ENCODE peak calls at places on chromosomes 4 and X, in four cellular contexts. L, C, S and I are unnamed samples.
A peak's percentile ranks its signal among the peaks of the same experiment; 100 is the strongest.

GRCh38 chr4:7416745-7417432 is 17.8 kb downstream of the PSAPL1 start:
- DNase-seq in S (peak; percentile 10), C (no peak), L (no peak), I (no peak)

GRCh38 chrX:39263946-39264483 is 462.8 kb downstream of the MID1IP1 start:
- DNase-seq in C (no peak), L (no peak), S (no peak), I (no peak)

GRCh38 chrX:107654778-107655761 is 26.8 kb downstream of the PRPS1 start:
- DNase-seq in C (peak; percentile 13), L (peak; percentile 56), S (peak; percentile 64), I (peak; percentile 50)

GRCh38 chrX:40303256-40304077 is 205.7 kb upstream of the BCOR start:
- DNase-seq in C (no peak), L (no peak), S (no peak), I (no peak)

GRCh38 chrX:101619336-101619735 is 1.5 kb upstream of the ARMCX6 start:
- DNase-seq in S (no peak), C (no peak), L (no peak), I (no peak)

GRCh38 chrX:7086384-7086783 is 61.1 kb upstream of the STS start:
- DNase-seq in L (no peak), C (no peak), S (no peak), I (no peak)

GRCh38 chr4:42954925-42955669 is 62.6 kb downstream of the GRXCR1 start:
- DNase-seq in S (peak; percentile 20), C (no peak), L (no peak), I (peak; percentile 22)

GRCh38 chrX:39805022-39805421 is 292.7 kb downstream of the BCOR start:
- DNase-seq in C (no peak), L (no peak), S (no peak), I (no peak)

GRCh38 chrX:107701493-107702121 is 73.3 kb downstream of the PRPS1 start:
- DNase-seq in S (no peak), L (no peak), C (no peak), I (no peak)

GRCh38 chr4:168717852-168718251 is 221.0 kb downstream of the PALLD start:
- DNase-seq in S (no peak), C (no peak), L (no peak), I (peak; percentile 42)

GRCh38 chr4:73828945-73829344 is 7.5 kb upstream of the CXCL6 start:
- DNase-seq in C (no peak), S (no peak), L (no peak), I (no peak)

GRCh38 chr4:119041951-119042560 is 93.6 kb upstream of the MYOZ2 start:
- DNase-seq in C (peak; percentile 71), L (peak; percentile 12), S (peak; percentile 45), I (no peak)

GRCh38 chr4:184684491-184685189 is 35.1 kb downstream of the PRIMPOL start:
- DNase-seq in C (no peak), L (no peak), S (no peak), I (no peak)

GRCh38 chr4:107970063-107970798 is 19.5 kb upstream of the HADH start:
- DNase-seq in C (no peak), S (no peak), L (no peak), I (no peak)

GRCh38 chrX:11791537-11791936 is 33.5 kb downstream of the MSL3 start:
- DNase-seq in C (no peak), S (no peak), L (no peak), I (no peak)